ENCODE peak calls at places on chromosomes 13 and 19, in four cellular contexts. P is neuronal stem cell, D is mesenchymal stem cell, W is IMR-90. G is an unnamed sample.

GRCh38 chr13:101681834-101682233 is 229.4 kb downstream of the ITGBL1 start:
- DNase-seq in W (peak), P (no peak), D (no peak), G (no peak)

GRCh38 chr19:43634516-43634876 is 5.2 kb downstream of the CADM4 start:
- DNase-seq in P (no peak), D (no peak), W (no peak), G (peak)

GRCh38 chr13:27943951-27944350 is 24.2 kb downstream of the PDX1 start:
- DNase-seq in P (no peak), D (no peak), W (no peak), G (no peak)

GRCh38 chr19:34269968-34270621 is 15.7 kb downstream of the GARRE1 start:
- DNase-seq in P (no peak), W (peak), D (peak), G (peak)

GRCh38 chr13:95355491-95355890 is 54.2 kb upstream of the ABCC4 start:
- DNase-seq in P (no peak), D (peak), W (peak), G (no peak)

GRCh38 chr19:11737964-11738745 is 591 bp downstream of the ZNF823 start:
- DNase-seq in P (no peak), W (peak), D (peak), G (peak)

GRCh38 chr13:42155251-42155650 is 106.8 kb downstream of the DGKH start:
- DNase-seq in D (no peak), W (no peak), P (no peak), G (no peak)

GRCh38 chr13:73740681-73741080 is 393.5 kb downstream of the KLF12 start:
- DNase-seq in D (no peak), P (no peak), W (peak), G (no peak)

GRCh38 chr13:28753208-28753892 is 34.6 kb upstream of the SLC46A3 start:
- DNase-seq in D (peak), W (peak), P (no peak), G (peak)

GRCh38 chr13:50459046-50459445 is 384.4 kb downstream of the DLEU7 start:
- DNase-seq in D (no peak), P (no peak), W (no peak), G (no peak)

GRCh38 chr19:48102870-48103751 is 7.5 kb downstream of the PLA2G4C start:
- DNase-seq in W (peak), P (peak), D (no peak), G (peak)

GRCh38 chr13:48411281-48412099 is 1.4 kb downstream of the LPAR6 start:
- DNase-seq in W (peak), P (no peak), D (peak), G (peak)

GRCh38 chr13:69904784-69905183 is 202.8 kb upstream of the ATXN8OS start:
- DNase-seq in W (no peak), D (no peak), P (no peak), G (no peak)

GRCh38 chr19:7083076-7083956 is 13.8 kb downstream of the ZNF557 start:
- DNase-seq in W (peak), D (peak), P (no peak), G (peak)

GRCh38 chr13:23867027-23867491 is 22.1 kb downstream of the MIPEP start:
- DNase-seq in W (peak), D (peak), P (no peak), G (peak)

GRCh38 chr13:27168086-27168485 is 3.5 kb downstream of the USP12 start:
- DNase-seq in D (no peak), P (no peak), W (no peak), G (no peak)

GRCh38 chr19:4375620-4376228 is 24.6 kb downstream of the SH3GL1 start:
- DNase-seq in P (no peak), D (peak), W (peak), G (peak)

GRCh38 chr13:110756268-110756667 is 42.8 kb downstream of the ING1 start:
- DNase-seq in W (peak), D (peak), P (no peak), G (peak)

GRCh38 chr13:101709952-101710351 is 257.5 kb downstream of the ITGBL1 start:
- DNase-seq in W (no peak), D (no peak), P (no peak), G (no peak)

GRCh38 chr13:49026851-49027250 is 51.1 kb downstream of the FNDC3A start:
- DNase-seq in D (peak), W (peak), P (no peak), G (no peak)

GRCh38 chr13:30676672-30677071 is 58.7 kb upstream of the ALOX5AP start:
- DNase-seq in P (no peak), D (no peak), W (peak), G (peak)

GRCh38 chr13:113901642-113902041 is 37.8 kb upstream of the GAS6 start:
- DNase-seq in P (no peak), D (no peak), W (no peak), G (no peak)

GRCh38 chr13:36979361-36980040 is 19.6 kb downstream of the ALG5 start:
- DNase-seq in D (peak), W (peak), P (no peak), G (no peak)

GRCh38 chr13:71787461-71787860 is 79.5 kb downstream of the DACH1 start:
- DNase-seq in D (no peak), P (no peak), W (no peak), G (no peak)

GRCh38 chr19:21505459-21506393 is at the start of gene ZNF429:
- DNase-seq in W (peak), P (peak), D (peak), G (peak)
- H2BK15ac ChIP-seq in W (no peak), P (no peak), D (no peak), G (no peak)

GRCh38 chr13:99722419-99722818 is 221.1 kb downstream of the TM9SF2 start:
- DNase-seq in W (no peak), P (no peak), D (no peak), G (no peak)
- H3K23ac ChIP-seq in W (no peak), P (no peak), D (no peak), G (no peak)

DNA sequence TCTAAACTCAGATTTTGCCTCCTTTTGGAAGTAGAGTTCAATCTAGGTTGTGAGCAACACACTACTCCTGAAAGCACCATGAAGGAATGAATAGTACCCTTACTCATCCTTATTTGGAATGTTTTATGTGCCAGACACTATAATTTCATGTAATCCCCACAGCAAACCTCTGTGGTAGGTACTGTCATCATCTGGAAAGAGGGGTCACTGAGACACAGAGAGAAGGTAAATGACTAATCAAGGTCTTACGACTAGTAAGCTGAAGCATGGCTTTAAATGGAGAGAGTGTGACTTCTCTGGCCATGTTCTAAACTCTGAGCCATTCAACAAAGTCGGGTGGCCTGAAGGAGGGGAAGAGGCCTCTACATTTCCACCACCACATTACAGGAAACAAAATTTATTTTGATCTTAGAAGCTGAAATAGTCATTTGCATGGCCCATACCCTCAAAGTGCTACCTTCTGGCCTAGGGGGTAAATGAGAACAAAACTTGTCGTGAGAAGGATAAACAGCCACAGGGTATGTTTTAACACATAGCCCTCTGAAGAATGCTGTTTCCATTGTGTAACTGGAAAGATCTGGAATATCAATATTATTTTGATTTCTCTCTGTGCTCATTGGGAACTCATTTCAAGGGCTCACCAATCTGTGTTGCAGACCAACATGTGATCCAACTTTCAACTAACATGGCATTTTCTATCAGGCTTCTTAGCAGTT is 180.8 kb upstream of the RFC3 start:
- DNase-seq in D (no peak), P (no peak), W (peak), G (no peak)
- H3K27ac ChIP-seq in D (peak), P (no peak), W (no peak), G (peak)

GRCh38 chr19:46713781-46714522 is 3.0 kb downstream of the PRKD2 start:
- DNase-seq in D (peak), P (no peak), W (peak), G (peak)
- H2BK15ac ChIP-seq in D (peak), P (peak), W (no peak), G (no peak)

GRCh38 chr19:30240904-30241695 is 131.1 kb upstream of the ZNF536 start:
- DNase-seq in W (no peak), P (no peak), D (no peak), G (no peak)
- H3K23ac ChIP-seq in W (no peak), P (no peak), D (no peak), G (no peak)